ENCODE peak calls at places on chromosomes 4 and X, in nine cellular contexts. V is HCT116, L is body of pancreas, O is HepG2, X is heart left ventricle, P is stomach, I is Peyer's patch, H is transverse colon, A is GM12878. K is an unnamed sample.

GRCh38 chr4:82136161-82136801 is 237.5 kb downstream of the HNRNPD start:
- DNase-seq in V (no peak), L (no peak), O (no peak), X (no peak), P (no peak), I (no peak), H (no peak), A (no peak), K (no peak)

GRCh38 chr4:79227896-79228295 is 98.0 kb downstream of the NAA11 start:
- DNase-seq in V (no peak), L (no peak), O (no peak), X (no peak), P (no peak), I (no peak), H (no peak), A (no peak), K (no peak)

GRCh38 chrX:47646636-47647035 is 3.7 kb downstream of the ELK1 start:
- DNase-seq in V (no peak), L (no peak), O (no peak), X (no peak), P (no peak), I (no peak), H (no peak), A (no peak), K (no peak)

GRCh38 chr4:137124278-137124932 is 407.9 kb downstream of the PCDH18 start:
- DNase-seq in V (peak; percentile 53), L (no peak), O (peak; percentile 17), X (no peak), P (no peak), I (no peak), H (no peak), A (peak; percentile 1), K (peak; percentile 16)

GRCh38 chr4:155846929-155847328 is 19.1 kb downstream of the ASIC5 start:
- DNase-seq in V (no peak), L (no peak), O (no peak), X (no peak), P (no peak), I (no peak), H (no peak), A (no peak), K (no peak)

GRCh38 chrX:44245730-44246129 is 97.7 kb downstream of the EFHC2 start:
- DNase-seq in V (no peak), L (no peak), O (no peak), X (no peak), P (no peak), I (no peak), H (no peak), A (no peak), K (no peak)

GRCh38 chrX:85992811-85993229 is 54.5 kb downstream of the CHM start:
- DNase-seq in V (peak; percentile 7), L (no peak), O (peak; percentile 3), X (no peak), P (no peak), I (no peak), H (no peak), A (no peak), K (no peak)

GRCh38 chrX:107752037-107752436 is 23.6 kb downstream of the TSC22D3 start:
- DNase-seq in V (no peak), L (no peak), O (no peak), X (no peak), P (no peak), I (no peak), H (no peak), A (no peak), K (no peak)

GRCh38 chrX:133966199-133966598 is 19.2 kb downstream of the GPC3 start:
- DNase-seq in V (no peak), L (no peak), O (no peak), X (no peak), P (no peak), I (no peak), H (no peak), A (no peak), K (no peak)

GRCh38 chrX:110310000-110310790 is 7.7 kb downstream of the AMMECR1 start:
- DNase-seq in V (no peak), L (no peak), O (no peak), X (no peak), P (no peak), I (no peak), H (no peak), A (no peak), K (no peak)

GRCh38 chr4:73281982-73282381 is 23.4 kb upstream of the ANKRD17 start:
- DNase-seq in V (no peak), L (no peak), O (no peak), X (no peak), P (no peak), I (no peak), H (no peak), A (no peak), K (no peak)

GRCh38 chr4:76677571-76678326 is 220.2 kb downstream of the SOWAHB start:
- DNase-seq in V (no peak), L (no peak), O (no peak), X (no peak), P (peak; percentile 78), I (no peak), H (no peak), A (no peak), K (no peak)

GRCh38 chrX:109928596-109929335 is 74.1 kb upstream of the TMEM164 start:
- DNase-seq in V (no peak), L (no peak), O (no peak), X (no peak), P (no peak), I (no peak), H (no peak), A (no peak), K (no peak)

GRCh38 chr4:48686369-48686768 is 93.7 kb downstream of the FRYL start:
- DNase-seq in V (no peak), L (no peak), O (no peak), X (no peak), P (no peak), I (no peak), H (no peak), A (no peak), K (no peak)

GRCh38 chr4:10161840-10162239 is 45.2 kb upstream of the WDR1 start:
- DNase-seq in V (no peak), L (no peak), O (no peak), X (no peak), P (no peak), I (peak; percentile 54), H (no peak), A (no peak), K (no peak)

GRCh38 chr4:53132117-53132889 is 233.6 kb downstream of the SCFD2 start:
- DNase-seq in V (no peak), L (no peak), O (no peak), X (no peak), P (no peak), I (no peak), H (no peak), A (no peak), K (no peak)

DNA sequence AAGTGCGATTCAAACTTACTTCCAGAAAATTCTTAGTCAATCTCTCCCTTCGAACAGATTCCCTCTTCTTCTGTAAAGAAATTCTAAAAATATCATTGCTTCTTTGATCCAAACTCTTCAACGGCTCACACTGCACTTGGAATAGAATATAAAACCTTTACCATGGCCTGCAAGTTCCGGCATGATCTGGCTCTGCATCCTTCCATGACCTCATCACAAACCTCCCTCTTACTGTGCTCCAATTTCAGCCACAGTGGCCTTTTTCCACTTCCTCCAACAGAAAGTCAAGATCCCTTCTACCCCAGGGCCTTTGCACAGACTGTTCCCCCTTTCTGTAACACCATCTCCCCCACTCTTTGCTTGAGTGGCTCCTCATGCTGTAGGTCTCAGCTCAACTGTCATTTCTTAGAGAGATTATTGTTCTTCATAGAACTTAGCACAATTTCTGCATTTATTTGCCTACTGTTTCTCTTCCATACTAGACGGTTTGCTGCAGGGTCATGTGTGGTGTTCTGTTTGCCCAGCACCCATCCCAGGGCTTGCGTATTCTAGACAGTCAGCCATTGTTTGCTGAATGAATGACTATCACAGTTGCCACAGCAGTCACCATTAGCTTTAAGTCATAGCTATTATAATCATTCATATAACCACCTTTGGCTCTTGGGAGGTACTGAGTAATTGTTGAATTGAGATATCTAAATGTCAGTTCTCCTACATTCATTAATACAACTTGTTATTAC is 1.9 kb upstream of the STOX2 start:
- DNase-seq in V (no peak), L (no peak), O (no peak), X (no peak), P (no peak), I (no peak), H (no peak), A (no peak), K (no peak)
- H3K27ac ChIP-seq in V (no peak overlapping the region), L (no peak overlapping the region), O (no peak overlapping the region), X (no peak overlapping the region), P (no peak overlapping the region), I (no peak overlapping the region), H (no peak overlapping the region), A (no peak overlapping the region), K (no peak overlapping the region)

GRCh38 chr4:38318737-38319455 is 345.1 kb upstream of the KLF3 start:
- DNase-seq in V (peak; percentile 85), L (peak; percentile 91), O (peak; percentile 52), X (peak; percentile 92), P (peak; percentile 89), I (peak; percentile 93), H (peak; percentile 93), A (peak; percentile 87), K (peak; percentile 91)
- TF ChIP-seq POLR2A in V (peak; percentile 27), L (no peak), O (no peak), X (no peak), P (no peak), I (peak; percentile 32), H (peak; percentile 54), A (peak; percentile 64), K (no peak)

GRCh38 chrX:123422875-123423274 is 238.8 kb downstream of the GRIA3 start:
- DNase-seq in V (no peak), L (peak; percentile 17), O (peak; percentile 1), X (no peak), P (no peak), I (peak; percentile 51), H (peak; percentile 16), A (no peak), K (no peak)

GRCh38 chrX:123425904-123426303 is 241.8 kb downstream of the GRIA3 start:
- DNase-seq in V (no peak), L (no peak), O (no peak), X (peak; percentile 3), P (no peak), I (no peak), H (no peak), A (no peak), K (peak; percentile 23)

GRCh38 chrX:123425471-123425870 is 241.4 kb downstream of the GRIA3 start:
- DNase-seq in V (no peak), L (no peak), O (no peak), X (no peak), P (no peak), I (no peak), H (no peak), A (no peak), K (no peak)

DNA sequence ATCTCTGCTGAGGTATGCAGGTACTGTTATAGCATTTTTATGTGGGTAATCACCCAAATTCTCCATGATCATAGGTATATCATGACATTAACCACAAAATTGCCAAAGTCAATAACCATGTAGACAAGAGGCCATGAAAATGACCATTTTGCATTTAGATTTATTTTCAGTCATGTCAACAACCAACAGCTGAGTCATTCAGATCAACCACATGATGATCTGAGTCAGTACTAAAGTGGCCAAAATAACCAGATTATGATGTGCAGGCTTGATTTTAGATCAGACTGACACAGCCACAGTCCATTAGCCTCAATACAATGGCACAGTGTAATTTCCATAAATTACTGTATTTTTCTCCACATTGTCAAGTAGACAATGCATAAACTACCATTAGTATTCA is 240.5 kb downstream of the GRIA3 start:
- DNase-seq in V (no peak), L (no peak), O (no peak), X (no peak), P (no peak), I (no peak), H (no peak), A (peak; percentile 52), K (no peak)
- H3K27ac ChIP-seq in V (no peak overlapping the region), L (no peak overlapping the region), O (no peak overlapping the region), X (no peak overlapping the region), P (no peak overlapping the region), I (no peak overlapping the region), H (no peak overlapping the region), A (no peak overlapping the region), K (no peak overlapping the region)

GRCh38 chrX:40105791-40106676 is 8.3 kb upstream of the BCOR start:
- DNase-seq in V (no peak), L (peak; percentile 76), O (no peak), X (peak; percentile 79), P (peak; percentile 77), I (peak; percentile 86), H (peak; percentile 78), A (no peak), K (peak; percentile 72)
- TF ChIP-seq POLR2A in V (peak; percentile 19), L (peak; percentile 27), O (peak; percentile 52), X (no peak), P (no peak), I (no peak), H (peak; percentile 20), A (peak; percentile 17), K (no peak)